ENCODE peak calls at places on chromosomes 12 and 14, in four cellular contexts. F, H, E and A are unnamed samples.

GRCh38 chr14:85572845-85573244 is 42.9 kb downstream of the FLRT2 start:
- DNase-seq in F (no peak), H (no peak), E (peak; percentile 80), A (peak; percentile 45)

GRCh38 chr14:59321184-59321952 is 132.9 kb downstream of the DAAM1 start:
- DNase-seq in F (no peak), H (peak; percentile 39), E (peak; percentile 64), A (peak; percentile 63)

GRCh38 chr12:84840356-84840755 is 72.2 kb downstream of the SLC6A15 start:
- DNase-seq in F (no peak), H (no peak), E (peak; percentile 5), A (no peak)

GRCh38 chr12:32159925-32160324 is 53.3 kb downstream of the BICD1 start:
- DNase-seq in F (no peak), H (no peak), E (peak; percentile 20), A (peak; percentile 31)

GRCh38 chr12:3061129-3061857 is 15.9 kb upstream of the TSPAN9 start:
- DNase-seq in F (no peak), H (peak; percentile 73), E (peak; percentile 20), A (no peak)

GRCh38 chr12:89779090-89779489 is 70.5 kb upstream of the ATP2B1 start:
- DNase-seq in F (no peak), H (no peak), E (no peak), A (no peak)

GRCh38 chr14:52906141-52906601 is 44.7 kb downstream of the FERMT2 start:
- DNase-seq in F (no peak), H (peak; percentile 66), E (peak; percentile 94), A (peak; percentile 62)

GRCh38 chr14:54169254-54169924 is 212.8 kb upstream of the BMP4 start:
- DNase-seq in F (no peak), H (no peak), E (peak; percentile 53), A (no peak)

GRCh38 chr14:58863576-58864345 is 226.0 kb downstream of the DACT1 start:
- DNase-seq in F (no peak), H (no peak), E (peak; percentile 12), A (no peak)

GRCh38 chr12:16150290-16150689 is 127.2 kb downstream of the SLC15A5 start:
- DNase-seq in F (no peak), H (no peak), E (no peak), A (no peak)

GRCh38 chr14:95838862-95839261 is 37.8 kb upstream of the TUNAR start:
- DNase-seq in F (no peak), H (no peak), E (no peak), A (no peak)

GRCh38 chr12:10140001-10140400 is 10.0 kb upstream of the CLEC7A start:
- DNase-seq in F (no peak), H (peak; percentile 42), E (peak; percentile 77), A (peak; percentile 11)

GRCh38 chr12:15116073-15116472 is 105.1 kb downstream of the RERG start:
- DNase-seq in F (no peak), H (no peak), E (peak; percentile 1), A (no peak)

GRCh38 chr12:46847001-46847400 is 21.2 kb upstream of the SLC38A4 start:
- DNase-seq in F (no peak), H (no peak), E (no peak), A (no peak)

GRCh38 chr12:13165578-13166120 is 30.9 kb upstream of the EMP1 start:
- DNase-seq in F (no peak), H (peak; percentile 63), E (peak; percentile 84), A (no peak)

GRCh38 chr12:93819048-93819491 is 141.9 kb downstream of the CRADD start:
- DNase-seq in F (no peak), H (no peak), E (peak; percentile 97), A (no peak)

DNA sequence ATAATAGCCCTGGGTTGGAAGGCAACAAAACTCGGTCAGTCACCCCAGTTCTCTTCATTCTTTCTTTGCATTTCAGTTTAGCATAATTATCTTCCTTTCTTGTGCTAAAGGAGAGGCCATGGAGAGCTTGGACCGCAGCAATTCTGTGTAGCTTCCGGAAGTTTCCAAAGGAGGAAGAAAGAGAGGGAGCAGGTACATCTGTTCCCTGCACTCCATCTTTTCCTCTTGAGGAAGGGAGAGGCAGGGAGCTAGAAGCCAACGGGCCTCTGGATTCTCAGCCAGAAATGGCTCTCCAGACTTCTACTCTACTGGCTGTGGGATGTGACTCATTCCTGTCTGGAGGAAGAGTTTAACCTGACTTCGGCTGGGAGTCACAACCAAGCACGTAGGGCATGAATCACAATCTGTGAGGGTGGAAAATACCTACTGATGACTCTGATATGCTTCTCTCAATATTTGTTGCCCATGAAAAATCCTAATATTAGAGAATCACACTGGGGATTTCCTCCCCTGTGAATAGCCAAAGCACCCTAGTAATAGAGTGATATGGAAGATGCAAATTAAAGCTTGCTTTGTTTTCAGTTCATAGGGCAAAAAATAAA is 17.0 kb downstream of the ANO6 start:
- DNase-seq in F (no peak), H (peak; percentile 98), E (peak; percentile 92), A (peak; percentile 92)
- H3K4me3 ChIP-seq in F (no peak overlapping the region), H (no peak overlapping the region), E (no peak overlapping the region), A (no peak overlapping the region)

GRCh38 chr14:103392106-103392505 is 6.9 kb downstream of the MARK3 start:
- DNase-seq in F (no peak), H (no peak), E (no peak), A (no peak)

GRCh38 chr14:103393078-103393477 is 7.9 kb downstream of the MARK3 start:
- DNase-seq in F (no peak), H (no peak), E (no peak), A (no peak)

GRCh38 chr14:103391048-103391447 is 5.8 kb downstream of the MARK3 start:
- DNase-seq in F (no peak), H (peak; percentile 57), E (peak; percentile 87), A (no peak)

GRCh38 chr14:103393687-103394626 is 8.7 kb downstream of the MARK3 start:
- DNase-seq in F (no peak), H (no peak), E (peak; percentile 60), A (no peak)

GRCh38 chr14:103392572-103392971 is 7.4 kb downstream of the MARK3 start:
- DNase-seq in F (no peak), H (no peak), E (no peak), A (no peak)
- H3K4me3 ChIP-seq in F (no peak overlapping the region), H (no peak overlapping the region), E (no peak overlapping the region), A (no peak overlapping the region)

DNA sequence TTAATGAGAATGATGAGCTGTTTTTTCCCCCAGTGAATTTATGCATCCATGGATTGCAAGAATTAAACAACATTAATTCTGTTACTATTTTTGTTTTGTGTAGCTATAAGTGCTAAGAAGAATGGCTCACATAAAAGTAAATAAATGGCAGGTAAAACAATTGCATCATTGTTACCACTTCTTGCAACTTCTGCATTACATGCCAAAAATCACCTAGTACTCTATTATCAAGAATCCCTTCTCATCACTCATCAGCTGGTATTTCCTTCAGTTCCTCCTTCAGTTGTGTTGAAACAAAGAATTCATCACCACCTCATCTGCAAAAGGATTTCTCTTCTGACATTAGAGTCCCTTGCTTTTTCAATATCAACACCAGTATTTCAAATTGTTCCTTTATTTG is 773 bp downstream of the A2M start:
- DNase-seq in F (no peak), H (no peak), E (no peak), A (no peak)
- H3K4me3 ChIP-seq in F (peak overlapping the region; percentile 50), H (no peak overlapping the region), E (peak overlapping the region; percentile 6), A (no peak overlapping the region)

GRCh38 chr14:35430459-35431199 is 26.1 kb upstream of the NFKBIA start:
- DNase-seq in F (no peak), H (no peak), E (no peak), A (no peak)
- H3K4me3 ChIP-seq in F (peak overlapping the region; percentile 12), H (no peak overlapping the region), E (no peak overlapping the region), A (no peak overlapping the region)

GRCh38 chr14:101966742-101967141 is 2.4 kb downstream of the DYNC1H1 start:
- DNase-seq in F (no peak), H (no peak), E (no peak), A (no peak)
- H3K4me3 ChIP-seq in F (no peak overlapping the region), H (peak overlapping the region; percentile 93), E (peak overlapping the region; percentile 94), A (peak overlapping the region; percentile 99)

GRCh38 chr12:111412007-111412829 is 6.5 kb downstream of the SH2B3 start:
- DNase-seq in F (no peak), H (no peak), E (no peak), A (no peak)
- H3K4me3 ChIP-seq in F (no peak overlapping the region), H (no peak overlapping the region), E (no peak overlapping the region), A (no peak overlapping the region)

GRCh38 chr12:107377596-107378385 is 284.4 kb upstream of the CRY1 start:
- DNase-seq in F (no peak), H (no peak), E (no peak), A (no peak)

GRCh38 chr12:107373238-107373809 is 280.0 kb upstream of the CRY1 start:
- DNase-seq in F (no peak), H (no peak), E (no peak), A (no peak)

GRCh38 chr12:107372229-107372658 is 278.9 kb upstream of the CRY1 start:
- DNase-seq in F (no peak), H (no peak), E (no peak), A (no peak)

GRCh38 chr12:107375231-107375630 is 281.9 kb upstream of the CRY1 start:
- DNase-seq in F (no peak), H (no peak), E (no peak), A (no peak)

DNA sequence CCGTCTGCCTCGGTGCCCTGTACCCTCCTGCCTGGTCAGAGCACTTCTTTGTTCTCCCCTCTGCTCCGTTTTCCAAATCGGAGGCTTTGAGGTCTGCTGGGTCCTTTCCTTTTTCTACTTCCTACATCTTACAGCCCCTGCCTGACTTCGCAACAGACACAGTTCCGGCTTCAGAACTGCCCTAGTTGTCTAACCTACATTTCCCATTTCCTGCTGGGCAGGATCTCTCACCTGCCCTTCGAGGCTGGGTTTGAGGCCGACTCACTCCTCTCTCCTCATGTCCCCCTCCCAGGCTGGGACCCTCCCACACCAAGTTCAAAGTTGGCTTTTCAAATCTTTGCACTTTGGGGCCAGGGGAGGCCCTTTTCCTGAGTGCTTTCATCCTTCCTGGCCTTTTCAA is 280.8 kb upstream of the CRY1 start:
- DNase-seq in F (no peak), H (no peak), E (no peak), A (no peak)
- H3K4me3 ChIP-seq in F (no peak overlapping the region), H (no peak overlapping the region), E (no peak overlapping the region), A (no peak overlapping the region)